ENCODE peak calls at places on chromosome 5, in seven cellular contexts. X, C, U, R, T, A and V are unnamed samples.

GRCh38 chr5:113215401-113216060 is 219.3 kb downstream of the TSSK1B start:
- DNase-seq in X (no peak), C (no peak), U (no peak), R (no peak), T (no peak), A (no peak), V (no peak)

GRCh38 chr5:173707392-173707791 is 90.9 kb upstream of the BOD1 start:
- DNase-seq in X (peak), C (no peak), U (peak), R (no peak), T (no peak), A (no peak), V (no peak)

GRCh38 chr5:146048994-146049703 is 56.2 kb downstream of the PLAC8L1 start:
- DNase-seq in X (peak), C (no peak), U (peak), R (peak), T (peak), A (peak), V (no peak)

GRCh38 chr5:128534729-128535128 is 3.3 kb downstream of the FBN2 start:
- DNase-seq in X (no peak), C (no peak), U (peak), R (peak), T (no peak), A (peak), V (peak)

GRCh38 chr5:153618857-153619256 is 128.4 kb downstream of the GRIA1 start:
- DNase-seq in X (no peak), C (no peak), U (no peak), R (no peak), T (no peak), A (no peak), V (peak)

GRCh38 chr5:134582281-134582680 is 50.3 kb downstream of the SAR1B start:
- DNase-seq in X (no peak), C (peak), U (no peak), R (no peak), T (no peak), A (no peak), V (no peak)

GRCh38 chr5:113062869-113063508 is 86.4 kb downstream of the DCP2 start:
- DNase-seq in X (no peak), C (no peak), U (no peak), R (no peak), T (no peak), A (no peak), V (no peak)

GRCh38 chr5:93053825-93054224 is 527.2 kb downstream of the NR2F1-AS1 start:
- DNase-seq in X (no peak), C (no peak), U (peak), R (no peak), T (no peak), A (no peak), V (no peak)

GRCh38 chr5:67855523-67855922 is 360.0 kb upstream of the PIK3R1 start:
- DNase-seq in X (no peak), C (no peak), U (no peak), R (no peak), T (no peak), A (no peak), V (no peak)

GRCh38 chr5:132086277-132086794 is 12.7 kb downstream of the CSF2 start:
- DNase-seq in X (peak), C (peak), U (peak), R (no peak), T (no peak), A (peak), V (peak)

GRCh38 chr5:5295361-5295760 is 127.1 kb upstream of the ICE1 start:
- DNase-seq in X (no peak), C (no peak), U (no peak), R (no peak), T (no peak), A (no peak), V (no peak)

GRCh38 chr5:28576022-28576421 is 1537.6 kb upstream of the CDH9 start:
- DNase-seq in X (no peak), C (no peak), U (peak), R (no peak), T (no peak), A (no peak), V (no peak)

GRCh38 chr5:50824109-50824508 is 157.7 kb downstream of the PARP8 start:
- DNase-seq in X (no peak), C (no peak), U (no peak), R (no peak), T (no peak), A (no peak), V (no peak)

GRCh38 chr5:177362871-177363507 is 5.3 kb downstream of the RGS14 start:
- DNase-seq in X (peak), C (peak), U (peak), R (peak), T (no peak), A (no peak), V (no peak)

GRCh38 chr5:10513501-10514442 is 50.1 kb upstream of the ANKRD33B start:
- DNase-seq in X (no peak), C (no peak), U (no peak), R (no peak), T (no peak), A (peak), V (no peak)

GRCh38 chr5:164627051-164627450 is 1121.6 kb downstream of the MAT2B start:
- DNase-seq in X (no peak), C (no peak), U (peak), R (no peak), T (no peak), A (no peak), V (no peak)

GRCh38 chr5:148290271-148291195 is 21.7 kb upstream of the SPINK7 start:
- DNase-seq in X (no peak), C (no peak), U (peak), R (no peak), T (no peak), A (no peak), V (no peak)

GRCh38 chr5:111641533-111642230 is 115.3 kb downstream of the NREP start:
- DNase-seq in X (no peak), C (no peak), U (peak), R (no peak), T (no peak), A (no peak), V (peak)

GRCh38 chr5:150485770-150486401 is 22.0 kb upstream of the NDST1 start:
- DNase-seq in X (peak), C (peak), U (peak), R (peak), T (no peak), A (no peak), V (no peak)

GRCh38 chr5:88190106-88190834 is 78.4 kb downstream of the TMEM161B start:
- DNase-seq in X (no peak), C (no peak), U (no peak), R (no peak), T (no peak), A (no peak), V (no peak)

GRCh38 chr5:140118294-140118936 is 4.5 kb downstream of the PURA start:
- DNase-seq in X (no peak), C (no peak), U (no peak), R (no peak), T (no peak), A (no peak), V (no peak)

GRCh38 chr5:113204525-113205161 is 228.0 kb downstream of the DCP2 start:
- DNase-seq in X (peak), C (peak), U (peak), R (no peak), T (peak), A (no peak), V (peak)

GRCh38 chr5:66582499-66582898 is 13.7 kb upstream of the MAST4 start:
- DNase-seq in X (no peak), C (no peak), U (peak), R (no peak), T (no peak), A (no peak), V (no peak)

GRCh38 chr5:1497795-1498622 is 25.8 kb downstream of the LPCAT1 start:
- DNase-seq in X (no peak), C (no peak), U (no peak), R (no peak), T (no peak), A (no peak), V (no peak)

GRCh38 chr5:142175039-142175438 is 66.5 kb downstream of the NDFIP1 start:
- DNase-seq in X (no peak), C (no peak), U (no peak), R (no peak), T (no peak), A (no peak), V (no peak)

GRCh38 chr5:77952811-77953210 is 176.7 kb upstream of the TBCA start:
- DNase-seq in X (no peak), C (no peak), U (no peak), R (no peak), T (no peak), A (no peak), V (no peak)

GRCh38 chr5:162052671-162053070 is 14.9 kb upstream of the GABRG2 start:
- DNase-seq in X (peak), C (no peak), U (no peak), R (no peak), T (no peak), A (no peak), V (no peak)

GRCh38 chr5:123125172-123125508 is 36.1 kb downstream of the PRDM6 start:
- DNase-seq in X (no peak), C (no peak), U (peak), R (no peak), T (no peak), A (no peak), V (no peak)

GRCh38 chr5:138539791-138540190 is 3.2 kb downstream of the ETF1 start:
- DNase-seq in X (no peak), C (no peak), U (no peak), R (no peak), T (no peak), A (no peak), V (no peak)

GRCh38 chr5:159448-160172 is 31.7 kb upstream of the LRRC14B start:
- DNase-seq in X (peak), C (no peak), U (no peak), R (no peak), T (no peak), A (peak), V (no peak)

GRCh38 chr5:77707786-77708185 is 68.4 kb downstream of the TBCA start:
- DNase-seq in X (no peak), C (no peak), U (no peak), R (no peak), T (no peak), A (no peak), V (no peak)

GRCh38 chr5:17374157-17374556 is 123.9 kb upstream of the TAF11L2 start:
- DNase-seq in X (no peak), C (no peak), U (no peak), R (no peak), T (no peak), A (no peak), V (no peak)

GRCh38 chr5:96408276-96408777 is 24.7 kb downstream of the PCSK1 start:
- DNase-seq in X (no peak), C (no peak), U (peak), R (no peak), T (no peak), A (no peak), V (peak)

GRCh38 chr5:180080670-180081280 is 9.2 kb upstream of the RNF130 start:
- DNase-seq in X (no peak), C (no peak), U (no peak), R (no peak), T (no peak), A (no peak), V (no peak)

GRCh38 chr5:149959406-149960236 is 937 bp upstream of the SLC26A2 start:
- DNase-seq in X (peak), C (no peak), U (peak), R (no peak), T (no peak), A (peak), V (peak)

GRCh38 chr5:132227235-132227484 is 493 bp downstream of the P4HA2 start:
- DNase-seq in X (no peak), C (no peak), U (no peak), R (no peak), T (no peak), A (no peak), V (no peak)

GRCh38 chr5:135566422-135567416 is 12.1 kb downstream of the CXCL14 start:
- DNase-seq in X (no peak), C (peak), U (no peak), R (no peak), T (no peak), A (no peak), V (no peak)